ENCODE peak calls at places on chromosomes 2 and 18, in eight cellular contexts. Z, S, B, E, C, F, N and R are unnamed samples.

GRCh38 chr2:224572338-224572737 is 12.8 kb downstream of the CUL3 start:
- DNase-seq in F (no peak), N (no peak), S (no peak), B (no peak), E (no peak), Z (no peak), C (no peak), R (no peak)

GRCh38 chr2:179186126-179186525 is 78.5 kb downstream of the SESTD1 start:
- DNase-seq in B (no peak), S (no peak), E (no peak), F (no peak), N (no peak), Z (no peak), C (no peak), R (no peak)

GRCh38 chr18:2459886-2460285 is 111.4 kb downstream of the METTL4 start:
- DNase-seq in S (no peak), B (no peak), N (no peak), C (no peak), Z (no peak), E (no peak), F (no peak), R (no peak)

GRCh38 chr2:80304522-80304878 is at the start of gene LRRTM1:
- DNase-seq in S (no peak), Z (no peak), N (peak; percentile 12), C (no peak), F (no peak), B (no peak), E (no peak), R (no peak)

GRCh38 chr2:227406177-227407031 is 18.7 kb upstream of the SCYGR1 start:
- DNase-seq in Z (peak; percentile 86), C (peak; percentile 65), N (peak; percentile 73), B (peak; percentile 47), S (peak; percentile 95), E (no peak), F (peak; percentile 97), R (peak; percentile 50)

GRCh38 chr18:36458306-36458705 is 160.8 kb downstream of the FHOD3 start:
- DNase-seq in C (no peak), N (no peak), E (no peak), Z (no peak), B (no peak), S (no peak), F (no peak), R (no peak)

GRCh38 chr2:20621366-20622295 is 29.3 kb downstream of the HS1BP3 start:
- DNase-seq in B (peak; percentile 16), E (no peak), Z (no peak), N (peak; percentile 4), C (no peak), S (no peak), F (no peak), R (no peak)

GRCh38 chr18:59696311-59697235 is 650 bp downstream of the CCBE1 start:
- DNase-seq in B (peak; percentile 17), N (peak; percentile 10), Z (no peak), E (no peak), F (no peak), C (peak; percentile 66), S (no peak), R (no peak)

GRCh38 chr2:98295721-98296414 is 50.4 kb upstream of the CNGA3 start:
- DNase-seq in Z (no peak), S (no peak), N (no peak), E (no peak), C (no peak), F (no peak), B (no peak), R (no peak)

GRCh38 chr2:230735884-230736283 is 23.2 kb downstream of the CAB39 start:
- DNase-seq in C (no peak), N (no peak), E (no peak), F (no peak), Z (no peak), B (no peak), S (no peak), R (no peak)

GRCh38 chr2:200022511-200022910 is 67.1 kb downstream of the MAIP1 start:
- DNase-seq in B (no peak), Z (no peak), F (no peak), C (no peak), S (no peak), N (no peak), E (no peak), R (no peak)

GRCh38 chr2:217988840-217989204 is 14.0 kb downstream of the TNS1 start:
- DNase-seq in N (no peak), S (no peak), F (no peak), B (no peak), C (peak; percentile 24), E (no peak), Z (no peak), R (no peak)

GRCh38 chr2:7353571-7353970 is 436.4 kb downstream of the RNF144A start:
- DNase-seq in Z (no peak), C (no peak), N (no peak), S (no peak), E (no peak), F (no peak), B (no peak), R (no peak)

GRCh38 chr2:148994341-148994740 is 44.2 kb upstream of the LYPD6B start:
- DNase-seq in E (no peak), B (no peak), S (no peak), C (no peak), F (no peak), N (peak; percentile 61), Z (no peak), R (no peak)

GRCh38 chr2:168192839-168193616 is 54.4 kb downstream of the STK39 start:
- DNase-seq in S (no peak), F (no peak), B (no peak), Z (no peak), C (no peak), E (no peak), N (no peak), R (no peak)

GRCh38 chr2:203909192-203909945 is 27.2 kb upstream of the ICOS start:
- DNase-seq in F (peak; percentile 17), E (no peak), N (peak; percentile 11), Z (no peak), B (no peak), C (no peak), S (peak; percentile 66), R (no peak)

GRCh38 chr2:108215794-108216211 is 24.0 kb upstream of the SULT1C3 start:
- DNase-seq in F (peak; percentile 64), E (no peak), C (no peak), N (peak; percentile 27), Z (no peak), B (no peak), S (peak; percentile 59), R (no peak)

GRCh38 chr2:228646061-228646460 is 464.6 kb upstream of the SPHKAP start:
- DNase-seq in N (no peak), F (no peak), S (no peak), Z (no peak), B (no peak), E (no peak), C (no peak), R (no peak)

GRCh38 chr2:68225119-68225632 is 27.2 kb downstream of the PPP3R1 start:
- DNase-seq in E (peak; percentile 4), Z (peak; percentile 30), C (no peak), B (no peak), F (peak; percentile 43), N (peak; percentile 37), S (no peak), R (no peak)

GRCh38 chr2:32012872-32013271 is 2.1 kb upstream of the MEMO1 start:
- DNase-seq in E (no peak), S (no peak), F (no peak), B (no peak), C (no peak), N (no peak), Z (no peak), R (no peak)

GRCh38 chr2:22143840-22144239 is 1020.1 kb downstream of the TDRD15 start:
- DNase-seq in Z (no peak), E (no peak), F (no peak), N (no peak), B (no peak), C (no peak), S (no peak), R (no peak)